ENCODE peak calls at places on chromosomes 5 and 9, in ten cellular contexts. One of them, this sample, is unnamed.
A peak's percentile ranks its signal among the peaks of the same experiment; 100 is the strongest.

GRCh38 chr5:170357853-170358497 is 31.2 kb downstream of the KCNMB1 start:
- DNase-seq in suprapubic skin: peak; percentile 86
- DNase-seq in H1: no peak
- DNase-seq in transverse colon: peak; percentile 45
- DNase-seq in GM12878: no peak
- DNase-seq in HCT116: no peak
- DNase-seq in prostate gland: no peak
- DNase-seq in sigmoid colon: peak; percentile 91
- DNase-seq in stomach: peak; percentile 38
- DNase-seq in endothelial cell of umbilical vein: no peak
- DNase-seq in this sample: peak; percentile 91

GRCh38 chr9:97243606-97244005 is 63.9 kb upstream of the CCDC180 start:
- DNase-seq in H1: no peak
- DNase-seq in transverse colon: no peak
- DNase-seq in endothelial cell of umbilical vein: no peak
- DNase-seq in HCT116: no peak
- DNase-seq in GM12878: no peak
- DNase-seq in suprapubic skin: no peak
- DNase-seq in prostate gland: no peak
- DNase-seq in stomach: no peak
- DNase-seq in sigmoid colon: no peak
- DNase-seq in this sample: no peak

GRCh38 chr5:146995878-146996277 is 117.3 kb upstream of the PPP2R2B start:
- DNase-seq in GM12878: no peak
- DNase-seq in prostate gland: no peak
- DNase-seq in sigmoid colon: no peak
- DNase-seq in endothelial cell of umbilical vein: no peak
- DNase-seq in transverse colon: no peak
- DNase-seq in suprapubic skin: no peak
- DNase-seq in stomach: no peak
- DNase-seq in HCT116: no peak
- DNase-seq in H1: no peak
- DNase-seq in this sample: no peak

GRCh38 chr9:87647114-87647513 is 78.8 kb upstream of the CTSL start:
- DNase-seq in GM12878: no peak
- DNase-seq in transverse colon: no peak
- DNase-seq in HCT116: no peak
- DNase-seq in suprapubic skin: no peak
- DNase-seq in endothelial cell of umbilical vein: no peak
- DNase-seq in stomach: no peak
- DNase-seq in prostate gland: no peak
- DNase-seq in sigmoid colon: no peak
- DNase-seq in H1: no peak
- DNase-seq in this sample: no peak

GRCh38 chr5:82388186-82388585 is 110.0 kb upstream of the RPS23 start:
- DNase-seq in suprapubic skin: no peak
- DNase-seq in H1: no peak
- DNase-seq in endothelial cell of umbilical vein: no peak
- DNase-seq in prostate gland: no peak
- DNase-seq in GM12878: no peak
- DNase-seq in transverse colon: no peak
- DNase-seq in sigmoid colon: no peak
- DNase-seq in stomach: no peak
- DNase-seq in HCT116: no peak
- DNase-seq in this sample: no peak

GRCh38 chr9:100601216-100601615 is 23.3 kb downstream of the CAVIN4 start:
- DNase-seq in suprapubic skin: no peak
- DNase-seq in sigmoid colon: no peak
- DNase-seq in transverse colon: peak; percentile 49
- DNase-seq in H1: no peak
- DNase-seq in endothelial cell of umbilical vein: peak; percentile 52
- DNase-seq in prostate gland: peak; percentile 26
- DNase-seq in stomach: peak; percentile 40
- DNase-seq in HCT116: peak; percentile 61
- DNase-seq in GM12878: no peak
- DNase-seq in this sample: no peak

GRCh38 chr5:136132087-136132486 is 558 bp upstream of the SMAD5 start:
- DNase-seq in endothelial cell of umbilical vein: no peak
- DNase-seq in suprapubic skin: no peak
- DNase-seq in transverse colon: peak; percentile 23
- DNase-seq in sigmoid colon: peak; percentile 67
- DNase-seq in HCT116: no peak
- DNase-seq in prostate gland: no peak
- DNase-seq in GM12878: no peak
- DNase-seq in H1: no peak
- DNase-seq in stomach: no peak
- DNase-seq in this sample: peak; percentile 78

GRCh38 chr5:14681236-14681752 is 16.8 kb downstream of the OTULIN start:
- DNase-seq in HCT116: no peak
- DNase-seq in transverse colon: no peak
- DNase-seq in GM12878: no peak
- DNase-seq in sigmoid colon: no peak
- DNase-seq in prostate gland: no peak
- DNase-seq in endothelial cell of umbilical vein: no peak
- DNase-seq in stomach: no peak
- DNase-seq in H1: no peak
- DNase-seq in suprapubic skin: no peak
- DNase-seq in this sample: no peak

GRCh38 chr5:37116359-37116758 is 132.8 kb downstream of the CPLANE1 start:
- DNase-seq in stomach: no peak
- DNase-seq in GM12878: no peak
- DNase-seq in endothelial cell of umbilical vein: no peak
- DNase-seq in HCT116: no peak
- DNase-seq in H1: no peak
- DNase-seq in sigmoid colon: no peak
- DNase-seq in suprapubic skin: no peak
- DNase-seq in prostate gland: no peak
- DNase-seq in transverse colon: no peak
- DNase-seq in this sample: no peak

GRCh38 chr9:38343037-38343436 is 49.5 kb upstream of the ALDH1B1 start:
- DNase-seq in GM12878: no peak
- DNase-seq in suprapubic skin: no peak
- DNase-seq in stomach: no peak
- DNase-seq in sigmoid colon: peak; percentile 26
- DNase-seq in HCT116: no peak
- DNase-seq in transverse colon: no peak
- DNase-seq in prostate gland: no peak
- DNase-seq in H1: no peak
- DNase-seq in endothelial cell of umbilical vein: no peak
- DNase-seq in this sample: no peak

GRCh38 chr5:169956756-169957155 is 23.5 kb downstream of the INSYN2B start:
- DNase-seq in prostate gland: no peak
- DNase-seq in suprapubic skin: no peak
- DNase-seq in HCT116: no peak
- DNase-seq in sigmoid colon: no peak
- DNase-seq in transverse colon: no peak
- DNase-seq in stomach: no peak
- DNase-seq in GM12878: no peak
- DNase-seq in endothelial cell of umbilical vein: no peak
- DNase-seq in H1: no peak
- DNase-seq in this sample: no peak

GRCh38 chr9:133126697-133127339 is 5.8 kb upstream of the RALGDS start:
- DNase-seq in stomach: no peak
- DNase-seq in prostate gland: no peak
- DNase-seq in sigmoid colon: no peak
- DNase-seq in suprapubic skin: no peak
- DNase-seq in GM12878: no peak
- DNase-seq in HCT116: no peak
- DNase-seq in H1: no peak
- DNase-seq in endothelial cell of umbilical vein: no peak
- DNase-seq in transverse colon: peak; percentile 12
- DNase-seq in this sample: no peak

GRCh38 chr5:107449369-107449768 is 221.4 kb downstream of the EFNA5 start:
- DNase-seq in sigmoid colon: no peak
- DNase-seq in stomach: no peak
- DNase-seq in suprapubic skin: no peak
- DNase-seq in prostate gland: no peak
- DNase-seq in transverse colon: no peak
- DNase-seq in endothelial cell of umbilical vein: peak; percentile 53
- DNase-seq in H1: no peak
- DNase-seq in HCT116: no peak
- DNase-seq in GM12878: no peak
- DNase-seq in this sample: no peak

GRCh38 chr9:849431-849830 is 7.9 kb downstream of the DMRT1 start:
- DNase-seq in H1: no peak
- DNase-seq in transverse colon: no peak
- DNase-seq in endothelial cell of umbilical vein: no peak
- DNase-seq in HCT116: no peak
- DNase-seq in prostate gland: no peak
- DNase-seq in sigmoid colon: no peak
- DNase-seq in stomach: no peak
- DNase-seq in suprapubic skin: no peak
- DNase-seq in GM12878: no peak
- DNase-seq in this sample: no peak
- H3K27me3 ChIP-seq in H1: peaks cover 29% of the 10 kb centered on the region
- H3K27me3 ChIP-seq in transverse colon: peaks cover 45% of the 10 kb centered on the region
- H3K27me3 ChIP-seq in endothelial cell of umbilical vein: peaks cover 11% of the 10 kb centered on the region
- H3K27me3 ChIP-seq in HCT116: no peaks in the 10 kb centered on the region
- H3K27me3 ChIP-seq in prostate gland: peaks cover 1% of the 10 kb centered on the region
- H3K27me3 ChIP-seq in sigmoid colon: no peaks in the 10 kb centered on the region
- H3K27me3 ChIP-seq in stomach: peaks cover 61% of the 10 kb centered on the region
- H3K27me3 ChIP-seq in suprapubic skin: peaks cover 40% of the 10 kb centered on the region
- H3K27me3 ChIP-seq in GM12878: no peaks in the 10 kb centered on the region
- H3K27me3 ChIP-seq in this sample: peaks cover 88% of the 10 kb centered on the region

GRCh38 chr5:57831090-57831489 is 348.5 kb upstream of the ACTBL2 start:
- DNase-seq in stomach: no peak
- DNase-seq in transverse colon: no peak
- DNase-seq in H1: no peak
- DNase-seq in prostate gland: no peak
- DNase-seq in GM12878: no peak
- DNase-seq in endothelial cell of umbilical vein: no peak
- DNase-seq in HCT116: no peak
- DNase-seq in suprapubic skin: no peak
- DNase-seq in sigmoid colon: no peak
- DNase-seq in this sample: no peak

GRCh38 chr5:57834829-57835554 is 352.4 kb upstream of the ACTBL2 start:
- DNase-seq in GM12878: no peak
- DNase-seq in H1: no peak
- DNase-seq in transverse colon: no peak
- DNase-seq in HCT116: no peak
- DNase-seq in stomach: no peak
- DNase-seq in prostate gland: peak; percentile 35
- DNase-seq in suprapubic skin: no peak
- DNase-seq in endothelial cell of umbilical vein: peak; percentile 83
- DNase-seq in sigmoid colon: no peak
- DNase-seq in this sample: no peak

GRCh38 chr5:57833489-57833888 is 350.9 kb upstream of the ACTBL2 start:
- DNase-seq in H1: no peak
- DNase-seq in GM12878: no peak
- DNase-seq in transverse colon: no peak
- DNase-seq in prostate gland: no peak
- DNase-seq in stomach: no peak
- DNase-seq in suprapubic skin: no peak
- DNase-seq in endothelial cell of umbilical vein: no peak
- DNase-seq in sigmoid colon: no peak
- DNase-seq in HCT116: no peak
- DNase-seq in this sample: no peak

GRCh38 chr5:57831942-57832341 is 349.3 kb upstream of the ACTBL2 start:
- DNase-seq in prostate gland: no peak
- DNase-seq in GM12878: no peak
- DNase-seq in H1: no peak
- DNase-seq in suprapubic skin: no peak
- DNase-seq in HCT116: no peak
- DNase-seq in endothelial cell of umbilical vein: no peak
- DNase-seq in transverse colon: no peak
- DNase-seq in sigmoid colon: no peak
- DNase-seq in stomach: no peak
- DNase-seq in this sample: no peak

DNA sequence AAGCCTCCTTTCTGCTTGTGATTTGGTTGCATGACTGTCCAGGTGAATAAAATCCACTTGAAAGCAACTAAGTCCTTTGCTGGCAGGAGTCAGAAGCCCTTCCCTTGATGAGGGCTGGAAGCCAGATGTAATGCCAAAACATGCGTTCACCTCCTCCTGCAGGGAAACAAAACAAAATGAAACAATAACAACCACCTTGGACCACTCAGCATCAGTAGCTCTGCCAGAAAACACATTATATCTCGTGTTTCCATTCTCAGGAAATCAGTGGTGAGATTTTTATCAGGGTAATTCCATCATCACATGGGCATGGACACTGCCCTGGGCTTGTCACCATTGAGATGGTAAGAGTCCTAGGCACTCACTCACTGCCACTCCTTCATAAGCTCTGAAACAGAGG is 350.3 kb upstream of the ACTBL2 start:
- DNase-seq in sigmoid colon: no peak
- DNase-seq in transverse colon: no peak
- DNase-seq in HCT116: no peak
- DNase-seq in endothelial cell of umbilical vein: peak; percentile 87
- DNase-seq in stomach: no peak
- DNase-seq in GM12878: no peak
- DNase-seq in H1: no peak
- DNase-seq in prostate gland: no peak
- DNase-seq in suprapubic skin: no peak
- DNase-seq in this sample: no peak
- TF ChIP-seq POLR2AphosphoS5 in sigmoid colon: no peak
- TF ChIP-seq POLR2AphosphoS5 in transverse colon: no peak
- TF ChIP-seq POLR2AphosphoS5 in HCT116: no peak
- TF ChIP-seq POLR2AphosphoS5 in endothelial cell of umbilical vein: no peak
- TF ChIP-seq POLR2AphosphoS5 in stomach: no peak
- TF ChIP-seq POLR2AphosphoS5 in GM12878: no peak
- TF ChIP-seq POLR2AphosphoS5 in H1: no peak
- TF ChIP-seq POLR2AphosphoS5 in prostate gland: no peak
- TF ChIP-seq POLR2AphosphoS5 in suprapubic skin: no peak
- TF ChIP-seq POLR2AphosphoS5 in this sample: no peak

DNA sequence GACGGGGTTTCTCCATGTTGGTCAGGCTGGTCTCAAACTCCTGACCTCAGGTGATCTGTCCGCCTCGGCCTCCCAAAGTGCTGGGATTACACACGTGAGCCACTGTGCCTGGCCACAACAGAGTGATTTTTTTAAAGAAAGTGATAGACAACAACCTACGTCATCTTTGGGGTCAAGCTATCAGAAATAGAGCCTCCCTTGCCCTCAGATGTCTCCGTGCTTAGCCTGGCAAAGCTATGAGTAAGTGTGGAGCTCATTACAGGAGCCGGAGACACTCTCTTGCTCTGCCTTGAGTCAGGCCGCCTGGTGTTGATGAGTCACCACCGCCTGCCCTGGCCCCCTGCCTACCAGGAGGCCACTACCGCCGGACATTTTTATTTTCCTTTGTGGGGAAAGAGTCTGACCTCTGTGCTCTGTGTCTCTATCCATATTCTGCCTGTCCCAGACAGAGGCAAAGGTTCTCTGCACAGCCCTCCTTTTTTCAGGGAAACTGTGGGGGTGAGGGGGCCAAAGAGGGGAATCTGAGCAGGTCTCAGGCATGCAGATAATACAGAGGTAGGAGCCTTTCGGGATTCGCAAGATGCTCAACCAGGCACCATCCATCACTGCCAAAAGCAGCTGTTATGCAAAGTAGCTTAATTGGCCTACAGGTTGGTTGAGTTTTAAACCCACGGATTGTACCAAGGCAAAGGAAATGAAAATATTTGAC is 123.7 kb upstream of the CPEB4 start:
- DNase-seq in sigmoid colon: peak; percentile 91
- DNase-seq in GM12878: no peak
- DNase-seq in suprapubic skin: peak; percentile 86
- DNase-seq in endothelial cell of umbilical vein: peak; percentile 92
- DNase-seq in prostate gland: peak; percentile 46
- DNase-seq in HCT116: peak; percentile 94
- DNase-seq in transverse colon: peak; percentile 61
- DNase-seq in H1: no peak
- DNase-seq in stomach: peak; percentile 84
- DNase-seq in this sample: no peak
- TF ChIP-seq POLR2A in sigmoid colon: no peak
- TF ChIP-seq POLR2A in GM12878: no peak
- TF ChIP-seq POLR2A in suprapubic skin: no peak
- TF ChIP-seq POLR2A in endothelial cell of umbilical vein: no peak
- TF ChIP-seq POLR2A in prostate gland: no peak
- TF ChIP-seq POLR2A in HCT116: no peak
- TF ChIP-seq POLR2A in transverse colon: no peak
- TF ChIP-seq POLR2A in H1: no peak
- TF ChIP-seq POLR2A in stomach: no peak
- TF ChIP-seq POLR2A in this sample: no peak

GRCh38 chr5:177087707-177088005 is 941 bp downstream of the FGFR4 start:
- DNase-seq in transverse colon: no peak
- DNase-seq in H1: no peak
- DNase-seq in HCT116: no peak
- DNase-seq in suprapubic skin: no peak
- DNase-seq in sigmoid colon: no peak
- DNase-seq in prostate gland: no peak
- DNase-seq in endothelial cell of umbilical vein: no peak
- DNase-seq in stomach: no peak
- DNase-seq in GM12878: no peak
- DNase-seq in this sample: no peak
- H3K27me3 ChIP-seq in transverse colon: no peaks in the 10 kb centered on the region
- H3K27me3 ChIP-seq in H1: no peaks in the 10 kb centered on the region
- H3K27me3 ChIP-seq in HCT116: no peaks in the 10 kb centered on the region
- H3K27me3 ChIP-seq in suprapubic skin: peaks cover 10% of the 10 kb centered on the region
- H3K27me3 ChIP-seq in sigmoid colon: no peaks in the 10 kb centered on the region
- H3K27me3 ChIP-seq in prostate gland: no peaks in the 10 kb centered on the region
- H3K27me3 ChIP-seq in endothelial cell of umbilical vein: peaks cover 3% of the 10 kb centered on the region
- H3K27me3 ChIP-seq in stomach: peaks cover 29% of the 10 kb centered on the region
- H3K27me3 ChIP-seq in GM12878: no peaks in the 10 kb centered on the region
- H3K27me3 ChIP-seq in this sample: no peaks in the 10 kb centered on the region